ENCODE peak calls at places on chromosome 20, in five cellular contexts. L is K562, P is upper lobe of left lung, X is GM12878, S is HepG2. E is an unnamed sample.
A peak's percentile ranks its signal among the peaks of the same experiment; 100 is the strongest.

GRCh38 chr20:53335509-53335908 is 258.1 kb downstream of the ZNF217 start:
- ATAC-seq in L (no peak), P (no peak), X (no peak), S (no peak), E (peak; percentile 38)

GRCh38 chr20:21099653-21100589 is 6.2 kb downstream of the LINC00237 start:
- ATAC-seq in L (peak; percentile 83), P (peak; percentile 67), X (peak; percentile 74), S (no peak), E (no peak)

GRCh38 chr20:53693265-53693871 is 99.7 kb upstream of the ZNF217 start:
- ATAC-seq in L (no peak), P (no peak), X (peak; percentile 80), S (no peak), E (no peak)

GRCh38 chr20:1871807-1872455 is 23.3 kb upstream of the SIRPA start:
- ATAC-seq in L (no peak), P (no peak), X (peak; percentile 66), S (no peak), E (no peak)

GRCh38 chr20:13694420-13695150 is 55.9 kb upstream of the TASP1 start:
- ATAC-seq in L (no peak), P (no peak), X (no peak), S (peak; percentile 18), E (no peak)

GRCh38 chr20:62321521-62321948 is 18.7 kb downstream of the ADRM1 start:
- ATAC-seq in L (peak; percentile 92), P (no peak), X (peak; percentile 65), S (peak; percentile 18), E (peak; percentile 52)

GRCh38 chr20:5150226-5151076 is 23.6 kb downstream of the CDS2 start:
- ATAC-seq in L (peak; percentile 54), P (no peak), X (no peak), S (peak; percentile 75), E (peak; percentile 31)

GRCh38 chr20:50370036-50370566 is 140.1 kb upstream of the PTPN1 start:
- ATAC-seq in L (no peak), P (no peak), X (no peak), S (no peak), E (no peak)

GRCh38 chr20:62368629-62369507 is 1.8 kb upstream of the LAMA5 start:
- ATAC-seq in L (peak; percentile 58), P (peak; percentile 2), X (peak; percentile 53), S (peak; percentile 63), E (peak; percentile 9)

GRCh38 chr20:62377615-62378085 is 9.3 kb upstream of the RPS21 start:
- ATAC-seq in L (no peak), P (no peak), X (no peak), S (no peak), E (no peak)

GRCh38 chr20:14536738-14537137 is 199.3 kb upstream of the FLRT3 start:
- ATAC-seq in L (no peak), P (no peak), X (no peak), S (no peak), E (no peak)

GRCh38 chr20:4766631-4767030 is 44.9 kb downstream of the PRND start:
- ATAC-seq in L (no peak), P (peak; percentile 79), X (peak; percentile 15), S (no peak), E (no peak)

GRCh38 chr20:47275548-47275947 is 81.0 kb downstream of the ZMYND8 start:
- ATAC-seq in L (no peak), P (no peak), X (no peak), S (no peak), E (no peak)

GRCh38 chr20:60959971-60960370 is 292.1 kb upstream of the CDH4 start:
- ATAC-seq in L (no peak), P (no peak), X (no peak), S (no peak), E (no peak)

GRCh38 chr20:21257192-21257591 is 45.9 kb upstream of the XRN2 start:
- ATAC-seq in L (no peak), P (no peak), X (no peak), S (peak; percentile 58), E (no peak)

DNA sequence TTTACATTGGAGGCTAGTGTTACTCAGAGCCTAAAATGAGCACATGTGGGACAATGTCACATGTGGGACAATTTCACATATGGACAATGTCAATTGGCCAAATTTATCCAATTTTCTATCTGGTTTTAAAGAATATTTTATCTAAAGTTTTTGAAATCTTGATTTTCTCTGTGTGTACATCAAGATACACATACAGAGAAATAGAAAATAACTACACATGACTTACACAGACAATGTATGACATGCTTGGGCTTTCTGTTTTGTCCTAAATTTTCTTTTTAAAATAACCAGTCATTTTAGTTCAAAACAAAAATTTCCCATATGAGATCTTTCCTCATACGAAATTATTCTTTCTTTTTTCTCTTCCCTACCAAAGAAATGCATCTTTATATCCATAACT is 24.6 kb downstream of the GGTLC1 start:
- ATAC-seq in L (no peak), P (no peak), X (no peak), S (no peak), E (no peak)
- TF ChIP-seq EP300 in L (no peak), P (no peak), X (no peak), S (no peak), E (no peak)

DNA sequence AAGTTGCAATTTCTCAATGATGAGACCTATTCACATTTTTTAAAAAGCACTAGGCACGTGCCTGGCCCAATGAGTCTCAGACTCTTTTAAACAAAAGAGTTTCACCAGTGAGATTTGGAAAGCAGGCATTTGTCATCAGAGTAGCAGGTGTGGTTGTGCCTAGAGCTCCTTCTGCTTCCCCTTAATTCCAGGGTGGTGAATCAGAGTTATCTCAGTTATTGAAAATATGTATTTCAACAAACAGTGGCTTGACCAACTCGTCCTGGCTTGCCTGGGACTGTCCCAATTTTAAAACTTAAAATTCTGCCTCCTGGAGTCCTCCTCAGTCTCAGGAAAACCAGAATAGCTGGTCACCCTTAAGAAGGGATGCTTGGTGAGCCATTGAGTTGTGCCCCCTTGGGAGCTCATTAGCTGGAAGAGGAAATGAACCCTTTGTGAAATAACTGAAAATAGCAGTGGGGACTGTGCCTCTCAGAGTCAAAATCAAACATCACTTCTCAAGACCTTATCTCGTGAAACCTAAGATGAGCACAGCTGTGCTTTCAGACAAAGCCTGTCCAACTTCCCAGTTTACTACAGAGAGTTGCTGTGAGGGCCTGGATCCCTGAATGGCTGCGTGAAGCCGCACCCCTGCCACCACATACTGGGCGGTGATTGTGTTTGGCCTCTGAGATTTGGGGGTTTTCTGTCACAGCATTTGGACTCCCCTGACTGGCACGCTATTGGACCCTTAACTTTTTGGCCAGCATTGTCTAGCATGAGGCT is 116.3 kb downstream of the ANKRD60 start:
- ATAC-seq in L (no peak), P (peak; percentile 64), X (peak; percentile 87), S (no peak), E (peak; percentile 79)
- TF ChIP-seq CTCF in L (no peak), P (no peak), X (no peak), S (no peak), E (no peak)

GRCh38 chr20:49283703-49284625 is 6.1 kb upstream of the ZNFX1 start:
- ATAC-seq in L (peak; percentile 6), P (no peak), X (peak; percentile 9), S (peak; percentile 9), E (no peak)
- TF ChIP-seq POLR2AphosphoS5 in L (peak; percentile 58), P (no peak), X (peak; percentile 62), S (peak; percentile 28), E (no peak)

GRCh38 chr20:37615507-37616425 is 78.1 kb upstream of the CTNNBL1 start:
- ATAC-seq in L (peak; percentile 90), P (no peak), X (peak; percentile 79), S (peak; percentile 93), E (no peak)
- TF ChIP-seq EP300 in L (no peak), P (no peak), X (no peak), S (no peak), E (no peak)

DNA sequence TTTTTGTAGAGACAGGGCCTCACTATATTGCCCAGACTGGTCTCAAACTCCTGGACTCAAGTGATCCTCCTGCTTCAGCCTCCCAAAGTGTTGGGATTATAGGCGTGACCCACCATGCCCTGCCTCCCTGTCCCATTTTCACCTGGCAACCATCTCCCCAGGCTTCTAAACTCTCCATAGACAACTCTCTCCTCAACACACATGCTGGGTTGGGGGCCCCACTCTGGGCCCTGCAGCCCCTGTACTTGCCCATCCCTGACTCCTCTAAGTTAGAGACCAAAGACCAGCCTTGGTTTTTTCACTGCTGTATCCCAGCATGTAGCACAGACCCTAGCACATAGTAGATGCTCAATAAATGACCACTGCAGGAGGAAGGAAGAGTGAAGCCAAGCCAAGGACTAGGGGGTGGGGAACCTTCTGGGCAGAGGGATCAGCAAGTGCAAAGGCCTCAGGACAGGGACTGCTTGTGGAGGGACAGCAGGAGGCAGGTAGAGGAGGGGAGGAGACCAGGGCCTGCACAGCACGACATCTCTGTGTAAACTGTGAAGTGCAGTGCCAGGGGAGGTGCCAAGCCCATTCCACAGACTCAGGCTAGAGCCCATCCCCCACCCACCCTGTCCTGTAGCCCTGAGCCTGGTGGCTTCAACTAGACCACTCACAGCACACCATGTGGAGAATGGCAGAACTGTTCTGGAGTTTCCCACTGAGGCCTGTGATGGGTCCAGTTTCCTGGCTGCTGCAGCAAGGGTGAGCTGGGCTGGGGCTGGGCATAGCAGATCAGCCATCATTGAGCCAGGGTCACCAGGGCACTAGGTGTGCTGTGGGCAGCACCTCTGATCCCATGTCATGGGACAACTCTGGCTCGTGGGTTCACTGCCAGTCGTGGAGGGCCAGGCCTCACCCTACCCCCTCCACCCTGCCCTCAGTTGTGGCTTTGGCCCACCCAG is 3.4 kb upstream of the SRC start:
- ATAC-seq in L (peak; percentile 36), P (no peak), X (peak; percentile 37), S (peak; percentile 60), E (no peak)
- TF ChIP-seq CTCF in L (no peak), P (no peak), X (peak; percentile 24), S (peak; percentile 47), E (no peak)

GRCh38 chr20:20014659-20015058 is 2.5 kb upstream of the NAA20 start:
- ATAC-seq in L (no peak), P (no peak), X (no peak), S (no peak), E (no peak)
- TF ChIP-seq POLR2AphosphoS5 in L (no peak), P (no peak), X (no peak), S (no peak), E (no peak)

GRCh38 chr20:44442298-44443070 is 33.2 kb upstream of the TTPAL start:
- ATAC-seq in L (no peak), P (peak; percentile 66), X (no peak), S (peak; percentile 91), E (no peak)
- TF ChIP-seq EP300 in L (no peak), P (no peak), X (no peak), S (no peak), E (no peak)

E was measured in gastroesophageal sphincter.